ENCODE peak calls at places on chromosomes 13 and 19, in five cellular contexts. L is stimulated activated CD4-positive, alpha-beta T cell treated with anti-CD3 and anti-CD28 coated beads, TNF-alpha, amount 100 ng/mL, for 1 hour; C is fibroblast of pulmonary artery; P is stimulated activated CD8-positive, alpha-beta memory T cell treated with anti-CD3 and anti-CD28 coated beads, Interleukin-2, amount 100 ng/mL, for 48 hours; B is heart right ventricle. K is an unnamed sample.
A peak's percentile ranks its signal among the peaks of the same experiment; 100 is the strongest.

GRCh38 chr19:13234518-13234917 is 84.3 kb downstream of the IER2 start:
- DNase-seq in L (peak; percentile 19), C (no peak), P (peak; percentile 55), B (peak; percentile 18), K (peak; percentile 75)

GRCh38 chr13:29954082-29955043 is 103.9 kb upstream of the UBL3 start:
- DNase-seq in L (no peak), C (no peak), P (peak; percentile 15), B (no peak), K (no peak)

GRCh38 chr13:104011505-104012270 is 945.5 kb upstream of the SLC10A2 start:
- DNase-seq in L (no peak), C (no peak), P (no peak), B (no peak), K (no peak)

GRCh38 chr19:1102407-1103106 is 1.2 kb upstream of the GPX4 start:
- DNase-seq in L (no peak), C (peak; percentile 99), P (peak; percentile 72), B (no peak), K (no peak)

GRCh38 chr19:15666186-15666585 is 6.7 kb upstream of the CYP4F12 start:
- DNase-seq in L (no peak), C (no peak), P (no peak), B (no peak), K (no peak)

GRCh38 chr19:29495971-29496441 is 29.8 kb upstream of the VSTM2B start:
- DNase-seq in L (no peak), C (no peak), P (no peak), B (no peak), K (no peak)

GRCh38 chr13:24692541-24692940 is 12.3 kb downstream of the ATP12A start:
- DNase-seq in L (no peak), C (peak; percentile 60), P (no peak), B (no peak), K (no peak)

GRCh38 chr13:105377452-105377851 is 1158.0 kb downstream of the EFNB2 start:
- DNase-seq in L (no peak), C (no peak), P (no peak), B (no peak), K (no peak)

GRCh38 chr13:61954092-61954491 is 538.4 kb upstream of the PCDH20 start:
- DNase-seq in L (no peak), C (peak; percentile 49), P (no peak), B (no peak), K (no peak)

GRCh38 chr19:6271251-6271650 is 8.5 kb downstream of the MLLT1 start:
- DNase-seq in L (no peak), C (peak; percentile 64), P (no peak), B (no peak), K (no peak)

GRCh38 chr19:46766569-46767317 is 20.5 kb upstream of the STRN4 start:
- DNase-seq in L (no peak), C (no peak), P (peak; percentile 56), B (no peak), K (no peak)

GRCh38 chr19:3047307-3048189 is 14.7 kb downstream of the TLE5 start:
- DNase-seq in L (no peak), C (peak; percentile 71), P (peak; percentile 48), B (peak; percentile 63), K (no peak)

GRCh38 chr19:7874857-7875393 is 735 bp upstream of the PRR36 start:
- DNase-seq in L (no peak), C (no peak), P (no peak), B (no peak), K (no peak)

GRCh38 chr19:35100588-35101533 is 14.8 kb upstream of the FXYD3 start:
- DNase-seq in L (no peak), C (no peak), P (no peak), B (no peak), K (no peak)

GRCh38 chr19:39823693-39824092 is 10.3 kb downstream of the DYRK1B start:
- DNase-seq in L (no peak), C (no peak), P (no peak), B (no peak), K (no peak)

GRCh38 chr19:13134626-13135025 is 15.5 kb downstream of the STX10 start:
- DNase-seq in L (no peak), C (no peak), P (no peak), B (no peak), K (no peak)

GRCh38 chr13:53703371-53704080 is 674.9 kb downstream of the OLFM4 start:
- DNase-seq in L (no peak), C (no peak), P (no peak), B (no peak), K (no peak)

GRCh38 chr19:55080915-55081772 is 5.5 kb downstream of the EPS8L1 start:
- DNase-seq in L (peak; percentile 70), C (peak; percentile 70), P (peak; percentile 93), B (peak; percentile 73), K (peak; percentile 89)

GRCh38 chr19:2164020-2164988 is 571 bp downstream of the DOT1L start:
- DNase-seq in L (no peak), C (no peak), P (no peak), B (no peak), K (no peak)

GRCh38 chr19:51368366-51369282 is at the start of gene CLDND2:
- DNase-seq in L (no peak), C (no peak), P (no peak), B (no peak), K (no peak)

GRCh38 chr19:30666301-30666803 is 294.2 kb downstream of the ZNF536 start:
- DNase-seq in L (no peak), C (peak; percentile 29), P (peak; percentile 25), B (peak; percentile 27), K (peak; percentile 29)

GRCh38 chr19:1468274-1469199 is 10.5 kb downstream of the C19orf25 start:
- DNase-seq in L (no peak), C (peak; percentile 44), P (peak; percentile 41), B (no peak), K (no peak)

GRCh38 chr19:13781547-13781946 is 7.3 kb downstream of the C19orf53 start:
- DNase-seq in L (no peak), C (peak; percentile 90), P (no peak), B (peak; percentile 86), K (no peak)

GRCh38 chr13:78979349-78979748 is 320.4 kb upstream of the OBI1 start:
- DNase-seq in L (no peak), C (no peak), P (no peak), B (no peak), K (no peak)

GRCh38 chr13:45292176-45292575 is 48.8 kb downstream of the TPT1 start:
- DNase-seq in L (no peak), C (no peak), P (no peak), B (no peak), K (no peak)

GRCh38 chr13:23147264-23147663 is 33.5 kb upstream of the SGCG start:
- DNase-seq in L (no peak), C (no peak), P (no peak), B (no peak), K (no peak)

GRCh38 chr13:46751811-46752635 is 44.9 kb downstream of the ESD start:
- DNase-seq in L (peak; percentile 4), C (no peak), P (peak; percentile 30), B (no peak), K (peak; percentile 2)

GRCh38 chr19:58182577-58182988 is 278 bp upstream of the ZNF274 start:
- DNase-seq in L (peak; percentile 69), C (no peak), P (no peak), B (no peak), K (peak; percentile 80)

GRCh38 chr13:23992722-23993438 is 95.6 kb upstream of the C1QTNF9B start:
- DNase-seq in L (no peak), C (no peak), P (no peak), B (no peak), K (no peak)

GRCh38 chr13:77894743-77895142 is 23.9 kb downstream of the EDNRB start:
- DNase-seq in L (no peak), C (peak; percentile 40), P (no peak), B (no peak), K (no peak)

GRCh38 chr13:84137292-84137691 is 255.0 kb upstream of the SLITRK1 start:
- DNase-seq in L (no peak), C (no peak), P (peak; percentile 17), B (no peak), K (no peak)

GRCh38 chr13:114338959-114339358 is 24.7 kb downstream of the CHAMP1 start:
- DNase-seq in L (no peak), C (no peak), P (no peak), B (no peak), K (no peak)

GRCh38 chr13:112905990-112906641 is 62.9 kb upstream of the MCF2L start:
- DNase-seq in L (no peak), C (no peak), P (no peak), B (no peak), K (no peak)

GRCh38 chr13:40644838-40645620 is 21.4 kb downstream of the FOXO1 start:
- DNase-seq in L (no peak), C (no peak), P (no peak), B (no peak), K (no peak)

GRCh38 chr13:70391678-70392077 is 283.4 kb upstream of the KLHL1 start:
- DNase-seq in L (no peak), C (no peak), P (no peak), B (no peak), K (no peak)

GRCh38 chr19:7083076-7083956 is 13.8 kb downstream of the ZNF557 start:
- DNase-seq in L (no peak), C (peak; percentile 53), P (no peak), B (no peak), K (no peak)

GRCh38 chr19:53094749-53095575 is 8.3 kb downstream of the ZNF160 start:
- DNase-seq in L (no peak), C (no peak), P (no peak), B (no peak), K (peak; percentile 13)

GRCh38 chr19:15195381-15195964 is 5.3 kb downstream of the NOTCH3 start:
- DNase-seq in L (no peak), C (peak; percentile 56), P (no peak), B (peak; percentile 55), K (no peak)